ENCODE peak calls at places on chromosome 16, in seven cellular contexts. W is lower leg skin, R is GM23338, S is mesenchymal stem cell, Y is mucosa of descending colon, O is uterus, P is GM12865. M is an unnamed sample.

GRCh38 chr16:80038566-80038965 is 438.0 kb upstream of the MAF start:
- DNase-seq in W (no peak), R (no peak), S (no peak), Y (no peak), O (no peak), P (no peak), M (no peak)

GRCh38 chr16:88298166-88298881 is 84.4 kb upstream of the ZNF469 start:
- DNase-seq in W (peak), R (no peak), S (no peak), Y (no peak), O (no peak), P (no peak), M (no peak)

GRCh38 chr16:87626905-87627304 is 24.6 kb downstream of the JPH3 start:
- DNase-seq in W (no peak), R (no peak), S (no peak), Y (no peak), O (no peak), P (no peak), M (no peak)

GRCh38 chr16:980595-980854 is 1.0 kb upstream of the SOX8 start:
- DNase-seq in W (no peak), R (no peak), S (no peak), Y (no peak), O (no peak), P (no peak), M (no peak)

GRCh38 chr16:16171332-16171919 is 51.9 kb downstream of the ABCC6 start:
- DNase-seq in W (no peak), R (no peak), S (no peak), Y (no peak), O (no peak), P (no peak), M (no peak)

GRCh38 chr16:70484867-70485266 is 30.5 kb downstream of the FCSK start:
- DNase-seq in W (no peak), R (no peak), S (no peak), Y (no peak), O (no peak), P (no peak), M (no peak)

GRCh38 chr16:85464342-85465305 is 148.5 kb upstream of the GSE1 start:
- DNase-seq in W (no peak), R (no peak), S (no peak), Y (no peak), O (no peak), P (no peak), M (no peak)

GRCh38 chr16:3490911-3491629 is 4.2 kb downstream of the C16orf90 start:
- DNase-seq in W (no peak), R (peak), S (no peak), Y (no peak), O (no peak), P (no peak), M (no peak)

GRCh38 chr16:27445502-27446175 is 43.7 kb downstream of the IL21R start:
- DNase-seq in W (no peak), R (no peak), S (no peak), Y (no peak), O (no peak), P (no peak), M (no peak)

GRCh38 chr16:69861276-69862030 is 89.7 kb upstream of the CLEC18A start:
- DNase-seq in W (peak), R (no peak), S (peak), Y (no peak), O (peak), P (no peak), M (no peak)

GRCh38 chr16:77399066-77399465 is 35.8 kb downstream of the ADAMTS18 start:
- DNase-seq in W (no peak), R (no peak), S (no peak), Y (no peak), O (no peak), P (no peak), M (no peak)

GRCh38 chr16:85134794-85135153 is 22.5 kb upstream of the CIBAR2 start:
- DNase-seq in W (no peak), R (no peak), S (no peak), Y (no peak), O (no peak), P (no peak), M (no peak)

GRCh38 chr16:77745972-77746371 is 23.7 kb downstream of the NUDT7 start:
- DNase-seq in W (no peak), R (no peak), S (peak), Y (no peak), O (no peak), P (no peak), M (no peak)

GRCh38 chr16:4216631-4217030 is 25.2 kb downstream of the SRL start:
- DNase-seq in W (no peak), R (no peak), S (no peak), Y (no peak), O (no peak), P (no peak), M (no peak)

GRCh38 chr16:50368410-50369132 is at the start of gene BRD7:
- DNase-seq in W (no peak), R (peak), S (peak), Y (peak), O (peak), P (peak), M (peak)

GRCh38 chr16:55478827-55479559 is at the start of gene MMP2:
- DNase-seq in W (peak), R (peak), S (peak), Y (peak), O (peak), P (no peak), M (peak)

GRCh38 chr16:4285167-4285566 is 12.3 kb upstream of the TFAP4 start:
- DNase-seq in W (no peak), R (no peak), S (no peak), Y (no peak), O (no peak), P (no peak), M (no peak)

GRCh38 chr16:1403733-1404132 is 10.8 kb downstream of the UNKL start:
- DNase-seq in W (no peak), R (no peak), S (no peak), Y (no peak), O (no peak), P (no peak), M (no peak)

GRCh38 chr16:71883849-71884638 is at the start of gene ZNF821:
- DNase-seq in W (peak), R (peak), S (peak), Y (peak), O (peak), P (peak), M (peak)

GRCh38 chr16:71882505-71883192 is 1.3 kb downstream of the ZNF821 start:
- DNase-seq in W (peak), R (peak), S (peak), Y (no peak), O (peak), P (peak), M (peak)

GRCh38 chr16:71883193-71883848 is 661 bp downstream of the ZNF821 start:
- DNase-seq in W (no peak), R (peak), S (peak), Y (peak), O (peak), P (peak), M (peak)

GRCh38 chr16:71889147-71889546 is 5.2 kb upstream of the ZNF821 start:
- DNase-seq in W (no peak), R (no peak), S (no peak), Y (no peak), O (no peak), P (no peak), M (no peak)

DNA sequence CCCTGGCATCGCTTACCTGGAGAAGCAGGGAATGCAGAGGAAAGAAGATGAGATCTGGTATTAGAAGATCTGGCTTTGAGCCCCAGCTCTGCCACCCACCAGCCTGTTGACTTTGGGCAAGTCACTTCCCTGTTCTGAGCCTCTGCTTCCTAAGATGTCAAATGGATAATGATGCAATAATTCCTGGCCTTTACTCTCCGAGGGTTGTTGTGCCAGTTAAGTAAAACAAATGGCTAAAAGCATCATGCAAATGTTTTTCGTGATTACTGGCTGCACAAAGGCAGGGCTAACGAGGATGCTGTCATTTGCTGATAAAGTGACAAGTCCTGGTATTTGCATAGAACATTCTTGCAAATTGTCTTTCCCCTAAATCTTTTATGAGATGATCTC is 1.3 kb upstream of the ZNF821 start:
- DNase-seq in W (no peak), R (no peak), S (no peak), Y (no peak), O (no peak), P (no peak), M (peak)
- H3K4me3 ChIP-seq in W (no peak), R (peak), S (no peak), Y (no peak), O (no peak), P (no peak), M (no peak)

DNA sequence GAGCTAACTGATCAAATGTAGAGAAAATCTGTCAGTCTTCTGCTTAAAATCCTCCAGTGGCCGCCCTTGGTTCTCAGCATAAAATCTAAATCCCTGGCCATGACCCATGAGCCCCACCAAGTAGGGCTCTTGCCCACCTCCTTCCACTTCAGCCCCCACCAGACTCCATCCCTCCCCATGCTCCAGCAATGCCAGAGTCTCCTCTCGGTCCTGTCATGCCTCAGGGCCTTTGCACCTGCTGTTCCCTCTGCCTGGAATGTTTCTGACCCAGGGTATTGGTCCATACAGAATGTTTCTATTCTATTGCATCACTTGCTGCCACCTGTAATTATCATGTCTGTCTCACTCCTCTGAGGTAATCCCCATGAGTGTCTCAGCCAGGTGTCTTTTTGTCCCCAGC is 22.4 kb downstream of the FA2H start:
- DNase-seq in W (no peak), R (no peak), S (no peak), Y (peak), O (no peak), P (no peak), M (no peak)
- H3K4me3 ChIP-seq in W (no peak), R (no peak), S (no peak), Y (no peak), O (no peak), P (no peak), M (no peak)

GRCh38 chr16:68091604-68092261 is 6.6 kb downstream of the NFATC3 start:
- DNase-seq in W (no peak), R (no peak), S (peak), Y (no peak), O (no peak), P (no peak), M (no peak)
- H3K4me3 ChIP-seq in W (no peak), R (no peak), S (no peak), Y (no peak), O (no peak), P (no peak), M (no peak)

DNA sequence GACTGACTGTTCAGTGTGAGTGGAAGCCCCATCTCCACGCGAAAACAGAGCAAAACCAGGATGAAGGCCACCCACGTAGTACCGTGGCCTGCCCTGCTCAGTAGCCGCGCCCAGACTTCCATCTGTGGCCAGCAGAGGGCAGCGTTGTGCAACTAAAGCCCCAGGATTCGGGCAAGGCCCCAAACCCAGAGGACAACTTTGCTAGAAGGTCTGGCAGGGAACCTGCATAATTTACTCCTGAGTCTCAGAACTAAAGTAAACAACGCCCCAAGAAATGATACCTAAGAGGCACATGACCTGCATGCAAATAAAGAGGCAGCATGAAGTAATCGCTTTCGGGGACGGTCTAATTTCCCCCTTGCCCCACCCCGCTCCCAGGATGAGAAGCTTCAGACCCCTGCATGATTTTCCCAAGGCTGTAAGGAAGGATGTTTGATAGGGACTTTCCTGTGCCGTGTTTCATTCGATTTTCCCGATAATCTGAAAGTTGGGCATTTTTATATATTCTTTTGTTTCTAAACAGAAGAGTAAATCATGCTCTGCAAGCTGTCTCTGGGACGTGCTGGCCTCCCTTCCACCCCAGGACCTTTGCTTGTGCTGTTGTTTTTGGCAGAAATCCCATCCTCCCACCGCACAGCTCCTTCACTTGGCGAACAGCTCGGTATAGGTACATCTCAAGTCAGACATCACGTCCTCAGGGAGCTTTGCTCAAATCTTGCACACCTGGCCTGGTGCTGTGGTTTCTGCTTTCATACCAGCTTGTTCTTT is 18.6 kb downstream of the HSBP1 start:
- DNase-seq in W (peak), R (peak), S (peak), Y (peak), O (peak), P (peak), M (peak)
- H3K4me3 ChIP-seq in W (no peak), R (no peak), S (no peak), Y (no peak), O (no peak), P (no peak), M (no peak)

GRCh38 chr16:57188711-57189002 is 2.5 kb downstream of the RSPRY1 start:
- DNase-seq in W (no peak), R (no peak), S (no peak), Y (no peak), O (no peak), P (no peak), M (no peak)
- H3K4me3 ChIP-seq in W (no peak), R (no peak), S (no peak), Y (no peak), O (no peak), P (no peak), M (no peak)

GRCh38 chr16:65061263-65061662 is 60.6 kb downstream of the CDH11 start:
- DNase-seq in W (no peak), R (no peak), S (no peak), Y (no peak), O (no peak), P (no peak), M (no peak)

GRCh38 chr16:65061935-65062334 is 59.9 kb downstream of the CDH11 start:
- DNase-seq in W (no peak), R (no peak), S (no peak), Y (no peak), O (no peak), P (no peak), M (no peak)

GRCh38 chr16:65057184-65057583 is 64.7 kb downstream of the CDH11 start:
- DNase-seq in W (no peak), R (no peak), S (no peak), Y (no peak), O (no peak), P (no peak), M (no peak)

GRCh38 chr16:65062736-65063583 is 58.9 kb downstream of the CDH11 start:
- DNase-seq in W (no peak), R (no peak), S (no peak), Y (no peak), O (no peak), P (no peak), M (no peak)

DNA sequence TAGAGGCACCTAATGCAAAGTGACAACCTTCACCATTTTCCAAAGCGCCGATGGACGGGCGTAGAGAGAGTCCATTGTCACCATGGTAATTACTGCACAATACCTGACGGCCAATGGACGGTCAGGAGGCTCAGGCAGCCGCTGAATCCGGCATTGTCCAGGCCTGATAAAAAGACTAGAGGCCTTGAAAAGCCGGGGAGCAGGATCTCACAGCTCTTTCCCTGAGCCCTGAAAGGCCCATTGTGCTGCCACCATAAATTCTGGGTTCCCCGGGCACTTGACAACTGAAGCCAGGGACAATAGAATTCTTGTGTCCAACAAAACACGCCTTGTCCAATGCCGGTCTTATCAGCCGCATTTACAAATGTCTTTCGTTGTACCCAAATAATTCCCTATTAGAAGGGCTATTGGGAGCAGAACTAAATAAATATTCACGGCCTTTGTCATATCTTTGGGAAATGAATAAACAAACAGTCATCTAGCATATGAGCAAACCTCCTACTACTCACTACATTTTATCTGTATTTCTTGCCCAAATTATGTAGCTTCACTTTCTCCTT is 62.4 kb downstream of the CDH11 start:
- DNase-seq in W (no peak), R (no peak), S (no peak), Y (no peak), O (no peak), P (no peak), M (no peak)
- H3K4me3 ChIP-seq in W (no peak), R (no peak), S (no peak), Y (no peak), O (no peak), P (no peak), M (no peak)

GRCh38 chr16:17245727-17246576 is 224.8 kb downstream of the XYLT1 start:
- DNase-seq in W (no peak), R (peak), S (no peak), Y (no peak), O (no peak), P (no peak), M (peak)
- H3K4me3 ChIP-seq in W (no peak), R (no peak), S (no peak), Y (no peak), O (no peak), P (no peak), M (no peak)

GRCh38 chr16:66927918-66928649 is 2.7 kb upstream of the RRAD start:
- DNase-seq in W (no peak), R (no peak), S (peak), Y (no peak), O (no peak), P (peak), M (no peak)

GRCh38 chr16:66928702-66929388 is 3.5 kb upstream of the RRAD start:
- DNase-seq in W (no peak), R (peak), S (peak), Y (no peak), O (no peak), P (peak), M (peak)

GRCh38 chr16:66926171-66926570 is 836 bp upstream of the RRAD start:
- DNase-seq in W (no peak), R (no peak), S (peak), Y (no peak), O (no peak), P (no peak), M (no peak)

GRCh38 chr16:66925322-66925840 is at the start of gene RRAD:
- DNase-seq in W (no peak), R (peak), S (peak), Y (peak), O (peak), P (no peak), M (peak)

DNA sequence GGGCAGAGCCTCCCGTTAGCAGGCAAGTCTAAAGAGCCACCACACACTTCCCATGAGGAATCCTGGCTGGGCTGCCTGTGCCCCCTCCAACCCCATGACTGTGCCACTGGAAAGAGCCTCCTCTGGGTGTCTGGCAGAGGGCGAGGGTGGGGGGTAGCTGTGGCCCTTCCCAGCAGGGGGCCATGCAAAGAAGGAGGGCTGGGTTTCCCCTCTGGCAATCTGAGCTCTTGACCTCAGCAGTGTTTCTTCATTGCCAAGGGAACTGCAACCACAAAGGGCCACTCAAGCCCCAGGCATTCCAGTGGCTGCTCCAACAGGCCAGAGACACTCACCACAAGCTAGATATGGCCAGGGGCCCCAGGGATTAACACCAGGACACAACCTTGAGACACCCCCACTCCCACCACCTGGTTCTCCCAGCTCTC is 1.7 kb upstream of the RRAD start:
- DNase-seq in W (no peak), R (peak), S (peak), Y (no peak), O (no peak), P (peak), M (peak)
- H3K4me3 ChIP-seq in W (no peak), R (no peak), S (no peak), Y (no peak), O (no peak), P (no peak), M (no peak)

GRCh38 chr16:12062343-12063003 is 85.9 kb downstream of the SNX29 start:
- DNase-seq in W (peak), R (no peak), S (peak), Y (no peak), O (peak), P (no peak), M (peak)
- H3K4me3 ChIP-seq in W (no peak), R (no peak), S (no peak), Y (no peak), O (no peak), P (no peak), M (no peak)

GRCh38 chr16:89567656-89568594 is 7.4 kb downstream of the RPL13 start:
- DNase-seq in W (no peak), R (no peak), S (no peak), Y (no peak), O (no peak), P (no peak), M (no peak)

GRCh38 chr16:89565256-89565505 is 4.7 kb downstream of the RPL13 start:
- DNase-seq in W (no peak), R (peak), S (no peak), Y (no peak), O (no peak), P (no peak), M (peak)

GRCh38 chr16:89564476-89565255 is 4.2 kb downstream of the RPL13 start:
- DNase-seq in W (no peak), R (peak), S (no peak), Y (no peak), O (no peak), P (peak), M (no peak)

GRCh38 chr16:89563639-89564392 is 3.3 kb downstream of the RPL13 start:
- DNase-seq in W (no peak), R (no peak), S (no peak), Y (no peak), O (no peak), P (peak), M (no peak)

GRCh38 chr16:89565506-89566372 is 5.3 kb downstream of the RPL13 start:
- DNase-seq in W (peak), R (peak), S (peak), Y (peak), O (no peak), P (peak), M (peak)
- H3K4me3 ChIP-seq in W (no peak), R (peak), S (no peak), Y (no peak), O (no peak), P (no peak), M (no peak)